ENCODE peak calls at places on chromosomes 7 and 10, in six cellular contexts. H is stimulated activated CD4-positive, alpha-beta T cell treated with anti-CD3 and anti-CD28 coated beads, Interleukin-2, amount 100 ng/mL, for 48 hours; L is stimulated activated CD8-positive, alpha-beta memory T cell treated with anti-CD3 and anti-CD28 coated beads, Interleukin-7, amount 100 ng/mL, for 24 hours; S is NCI-H460; D is brain microvascular endothelial cell; U is Daoy. P is an unnamed sample.

GRCh38 chr7:3309140-3309539 is 8.1 kb downstream of the SDK1 start:
- DNase-seq in S (no peak), H (no peak), L (no peak), D (no peak), U (peak), P (no peak)

GRCh38 chr10:9342865-9343450 is 1288.5 kb downstream of the GATA3 start:
- DNase-seq in U (peak), H (no peak), L (no peak), S (peak), D (peak), P (no peak)

GRCh38 chr10:86951184-86951761 is 6.1 kb downstream of the MMRN2 start:
- DNase-seq in D (no peak), L (no peak), S (no peak), H (no peak), U (no peak), P (peak)

GRCh38 chr10:5975641-5976473 is 1.5 kb downstream of the IL15RA start:
- DNase-seq in U (peak), S (no peak), H (peak), D (no peak), L (peak), P (no peak)

GRCh38 chr10:47253651-47254375 is 46.2 kb upstream of the GDF10 start:
- DNase-seq in L (no peak), D (peak), U (peak), S (no peak), H (no peak), P (no peak)

GRCh38 chr7:100469227-100470044 is 5.4 kb upstream of the SPACDR start:
- DNase-seq in S (peak), D (peak), H (peak), U (peak), L (peak), P (peak)

GRCh38 chr10:119368991-119369869 is 161.9 kb downstream of the GRK5 start:
- DNase-seq in U (no peak), D (no peak), L (no peak), H (no peak), S (no peak), P (no peak)

GRCh38 chr7:122430710-122431109 is 126.2 kb upstream of the FEZF1 start:
- DNase-seq in S (no peak), L (no peak), U (no peak), H (no peak), D (no peak), P (no peak)

GRCh38 chr10:117167346-117168134 is 29.5 kb upstream of the VAX1 start:
- DNase-seq in L (no peak), D (no peak), H (no peak), S (no peak), U (no peak), P (no peak)

GRCh38 chr10:49592726-49593563 is 17.2 kb upstream of the SLC18A3 start:
- DNase-seq in S (peak), H (peak), U (peak), L (peak), D (peak), P (no peak)

GRCh38 chr7:94510582-94511456 is 1.2 kb downstream of the CASD1 start:
- DNase-seq in U (peak), S (no peak), H (peak), D (peak), L (peak), P (peak)

GRCh38 chr10:72790216-72790990 is 98.5 kb downstream of the MCU start:
- DNase-seq in D (no peak), H (no peak), U (no peak), L (no peak), S (no peak), P (no peak)

GRCh38 chr7:11690395-11690794 is 141.6 kb downstream of the THSD7A start:
- DNase-seq in H (no peak), D (no peak), S (no peak), U (no peak), L (no peak), P (no peak)

GRCh38 chr7:44982535-44982923 is 3.7 kb upstream of the MYO1G start:
- DNase-seq in D (no peak), U (peak), H (no peak), L (no peak), S (no peak), P (no peak)

GRCh38 chr10:117603726-117604125 is 61.2 kb downstream of the EMX2 start:
- DNase-seq in D (no peak), H (no peak), L (no peak), S (no peak), U (no peak), P (no peak)

GRCh38 chr10:101244321-101245050 is 15.2 kb upstream of the LBX1 start:
- DNase-seq in U (peak), L (no peak), S (no peak), D (no peak), H (no peak), P (no peak)

GRCh38 chr10:90587081-90587491 is 270.8 kb downstream of the HTR7 start:
- DNase-seq in L (no peak), U (peak), H (no peak), S (no peak), D (peak), P (no peak)

GRCh38 chr7:46713868-46714596 is 793.0 kb upstream of the IGFBP3 start:
- DNase-seq in H (no peak), D (peak), L (no peak), U (no peak), S (no peak), P (peak)

GRCh38 chr10:86836044-86836443 is 79.6 kb downstream of the BMPR1A start:
- DNase-seq in D (no peak), U (no peak), L (no peak), S (no peak), H (no peak), P (no peak)

GRCh38 chr7:139696547-139696946 is 81.3 kb downstream of the HIPK2 start:
- DNase-seq in U (no peak), H (no peak), D (no peak), S (no peak), L (no peak), P (no peak)

GRCh38 chr7:17109017-17109416 is 189.4 kb upstream of the AHR start:
- DNase-seq in L (no peak), D (peak), S (peak), U (peak), H (no peak), P (no peak)

GRCh38 chr7:119935418-119936025 is 337.5 kb upstream of the KCND2 start:
- DNase-seq in U (peak), L (no peak), D (no peak), S (peak), H (no peak), P (no peak)

GRCh38 chr10:70093335-70093944 is 39.2 kb downstream of the AIFM2 start:
- DNase-seq in D (no peak), H (peak), S (no peak), U (no peak), L (no peak), P (no peak)

GRCh38 chr7:124930655-124931597 is 1.3 kb upstream of the POT1 start:
- DNase-seq in L (no peak), S (no peak), H (no peak), U (no peak), D (no peak), P (peak)

GRCh38 chr10:35613107-35613440 is 7.9 kb downstream of the GJD4 start:
- DNase-seq in H (no peak), D (no peak), S (no peak), U (no peak), L (no peak), P (no peak)

GRCh38 chr10:79285315-79286185 is 61.7 kb upstream of the PPIF start:
- DNase-seq in H (peak), L (no peak), S (no peak), U (no peak), D (no peak), P (no peak)

GRCh38 chr7:155232911-155233702 is 64.6 kb upstream of the INSIG1 start:
- DNase-seq in D (no peak), L (no peak), H (no peak), U (no peak), S (no peak), P (no peak)

GRCh38 chr10:123309740-123310139 is 155.5 kb downstream of the BUB3 start:
- DNase-seq in H (no peak), D (no peak), S (no peak), L (no peak), U (peak), P (no peak)

GRCh38 chr7:131948434-131949053 is 392.1 kb upstream of the PODXL start:
- DNase-seq in S (no peak), H (no peak), L (no peak), U (peak), D (no peak), P (no peak)

GRCh38 chr7:15459018-15459621 is 102.7 kb downstream of the AGMO start:
- DNase-seq in D (peak), U (peak), L (no peak), H (no peak), S (no peak), P (no peak)

GRCh38 chr7:29987083-29987482 is 2.5 kb downstream of the SCRN1 start:
- DNase-seq in H (no peak), D (no peak), L (no peak), S (no peak), U (peak), P (no peak)

GRCh38 chr7:100126931-100127865 is at the start of gene MBLAC1:
- DNase-seq in D (peak), L (peak), H (peak), U (peak), S (peak), P (peak)

GRCh38 chr7:63080406-63080805 is 918.2 kb upstream of the ZNF722 start:
- DNase-seq in H (no peak), D (no peak), L (no peak), U (no peak), S (no peak), P (no peak)

GRCh38 chr10:95864906-95865813 is 42.6 kb upstream of the CC2D2B start:
- DNase-seq in U (peak), S (peak), H (peak), L (no peak), D (peak), P (no peak)

GRCh38 chr7:99014113-99014985 is 129.6 kb downstream of the SMURF1 start:
- DNase-seq in U (no peak), L (no peak), D (no peak), H (no peak), S (no peak), P (peak)

GRCh38 chr7:57403601-57404342 is 46.2 kb upstream of the ZNF716 start:
- DNase-seq in U (peak), H (no peak), D (no peak), L (no peak), S (no peak), P (no peak)

GRCh38 chr7:12729112-12729511 is 41.7 kb downstream of the ARL4A start:
- DNase-seq in H (no peak), D (peak), L (no peak), U (peak), S (no peak), P (peak)

GRCh38 chr7:143248781-143249354 is 14.4 kb upstream of the GSTK1 start:
- DNase-seq in U (no peak), S (no peak), L (no peak), D (no peak), H (no peak), P (no peak)

GRCh38 chr10:101310528-101311439 is 43.2 kb upstream of the BTRC start:
- DNase-seq in S (no peak), L (no peak), H (no peak), D (peak), U (no peak), P (peak)

GRCh38 chr7:23431596-23432284 is 38.6 kb downstream of the IGF2BP3 start:
- DNase-seq in D (no peak), S (no peak), H (no peak), L (no peak), U (no peak), P (no peak)

P was measured in ovary.